ENCODE peak calls at places on chromosomes 3 and 15, in six cellular contexts. One of them, this sample, is unnamed.

GRCh38 chr3:113241292-113242033 is 30.1 kb downstream of the BOC start:
- DNase-seq in SK-N-SH: peak; percentile 36
- DNase-seq in HCT116: no peak
- DNase-seq in neural progenitor cell: peak; percentile 75
- DNase-seq in PC-3: no peak
- DNase-seq in MM.1S: no peak
- DNase-seq in this sample: peak; percentile 59

GRCh38 chr3:143811602-143812001 is 36.7 kb downstream of the SLC9A9 start:
- DNase-seq in SK-N-SH: no peak
- DNase-seq in HCT116: no peak
- DNase-seq in neural progenitor cell: no peak
- DNase-seq in PC-3: no peak
- DNase-seq in MM.1S: no peak
- DNase-seq in this sample: peak; percentile 52

GRCh38 chr3:27717200-27717852 is 4.8 kb downstream of the EOMES start:
- DNase-seq in SK-N-SH: no peak
- DNase-seq in HCT116: no peak
- DNase-seq in neural progenitor cell: no peak
- DNase-seq in PC-3: no peak
- DNase-seq in MM.1S: no peak
- DNase-seq in this sample: no peak

GRCh38 chr3:188832961-188833615 is 338.7 kb upstream of the TPRG1 start:
- DNase-seq in SK-N-SH: no peak
- DNase-seq in HCT116: no peak
- DNase-seq in neural progenitor cell: peak; percentile 11
- DNase-seq in PC-3: no peak
- DNase-seq in MM.1S: no peak
- DNase-seq in this sample: no peak

GRCh38 chr15:65426216-65426853 is 3.6 kb upstream of the IGDCC4 start:
- DNase-seq in SK-N-SH: no peak
- DNase-seq in HCT116: no peak
- DNase-seq in neural progenitor cell: no peak
- DNase-seq in PC-3: no peak
- DNase-seq in MM.1S: no peak
- DNase-seq in this sample: no peak

GRCh38 chr3:172846706-172847105 is 96.2 kb downstream of the ECT2 start:
- DNase-seq in SK-N-SH: no peak
- DNase-seq in HCT116: no peak
- DNase-seq in neural progenitor cell: no peak
- DNase-seq in PC-3: peak; percentile 43
- DNase-seq in MM.1S: no peak
- DNase-seq in this sample: peak; percentile 22

GRCh38 chr3:68876112-68876713 is 56.1 kb downstream of the TAFA4 start:
- DNase-seq in SK-N-SH: peak; percentile 33
- DNase-seq in HCT116: peak; percentile 45
- DNase-seq in neural progenitor cell: peak; percentile 67
- DNase-seq in PC-3: peak; percentile 66
- DNase-seq in MM.1S: peak; percentile 74
- DNase-seq in this sample: peak; percentile 74

GRCh38 chr15:78811825-78812183 is 540 bp upstream of the ADAMTS7 start:
- DNase-seq in SK-N-SH: no peak
- DNase-seq in HCT116: no peak
- DNase-seq in neural progenitor cell: no peak
- DNase-seq in PC-3: no peak
- DNase-seq in MM.1S: no peak
- DNase-seq in this sample: no peak

GRCh38 chr3:127857270-127857801 is 35.0 kb upstream of the MGLL start:
- DNase-seq in SK-N-SH: peak; percentile 42
- DNase-seq in HCT116: no peak
- DNase-seq in neural progenitor cell: no peak
- DNase-seq in PC-3: no peak
- DNase-seq in MM.1S: no peak
- DNase-seq in this sample: no peak

GRCh38 chr3:124965413-124965812 is 30.9 kb upstream of the MUC13 start:
- DNase-seq in SK-N-SH: no peak
- DNase-seq in HCT116: no peak
- DNase-seq in neural progenitor cell: no peak
- DNase-seq in PC-3: no peak
- DNase-seq in MM.1S: no peak
- DNase-seq in this sample: no peak

GRCh38 chr3:63872135-63872924 is 8.7 kb downstream of the ATXN7 start:
- DNase-seq in SK-N-SH: no peak
- DNase-seq in HCT116: peak; percentile 54
- DNase-seq in neural progenitor cell: no peak
- DNase-seq in PC-3: peak; percentile 74
- DNase-seq in MM.1S: no peak
- DNase-seq in this sample: peak; percentile 89

GRCh38 chr3:100400424-100400781 is 486 bp downstream of the TOMM70 start:
- DNase-seq in SK-N-SH: no peak
- DNase-seq in HCT116: no peak
- DNase-seq in neural progenitor cell: no peak
- DNase-seq in PC-3: peak; percentile 26
- DNase-seq in MM.1S: peak; percentile 30
- DNase-seq in this sample: peak; percentile 59

GRCh38 chr3:120349819-120350125 is 618 bp upstream of the LRRC58 start:
- DNase-seq in SK-N-SH: no peak
- DNase-seq in HCT116: no peak
- DNase-seq in neural progenitor cell: no peak
- DNase-seq in PC-3: no peak
- DNase-seq in MM.1S: no peak
- DNase-seq in this sample: no peak

GRCh38 chr3:50204804-50205718 is at the start of gene SLC38A3:
- DNase-seq in SK-N-SH: peak; percentile 97
- DNase-seq in HCT116: no peak
- DNase-seq in neural progenitor cell: peak; percentile 91
- DNase-seq in PC-3: no peak
- DNase-seq in MM.1S: no peak
- DNase-seq in this sample: peak; percentile 29

GRCh38 chr3:59749291-59749690 is 699.5 kb upstream of the CFAP20DC start:
- DNase-seq in SK-N-SH: no peak
- DNase-seq in HCT116: no peak
- DNase-seq in neural progenitor cell: no peak
- DNase-seq in PC-3: no peak
- DNase-seq in MM.1S: no peak
- DNase-seq in this sample: no peak

GRCh38 chr15:79863886-79864285 is 32.9 kb downstream of the MTHFS start:
- DNase-seq in SK-N-SH: no peak
- DNase-seq in HCT116: no peak
- DNase-seq in neural progenitor cell: no peak
- DNase-seq in PC-3: peak; percentile 76
- DNase-seq in MM.1S: no peak
- DNase-seq in this sample: peak; percentile 72

DNA sequence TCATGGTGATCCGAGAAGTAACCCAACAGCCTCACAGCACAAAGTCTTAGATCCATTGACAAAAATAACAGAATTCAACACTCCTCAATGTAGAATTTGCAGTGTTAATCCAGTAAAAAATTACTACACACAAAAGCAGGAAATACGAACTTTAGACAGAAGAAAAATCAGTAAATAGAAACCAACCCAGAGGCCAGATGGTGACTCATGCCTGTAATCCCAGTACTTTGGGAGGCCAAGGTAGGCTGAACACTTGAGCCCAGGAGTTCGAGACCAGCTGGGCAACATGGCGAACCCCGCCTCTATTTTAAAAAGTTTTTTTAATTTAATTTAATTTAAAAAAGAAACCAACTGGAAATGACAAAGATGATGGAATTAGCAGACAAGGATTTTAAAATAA is 36.1 kb downstream of the SELENOT start:
- DNase-seq in SK-N-SH: no peak
- DNase-seq in HCT116: no peak
- DNase-seq in neural progenitor cell: no peak
- DNase-seq in PC-3: peak; percentile 58
- DNase-seq in MM.1S: no peak
- DNase-seq in this sample: peak; percentile 21
- TF ChIP-seq EZH2phosphoT487 in SK-N-SH: no peak
- TF ChIP-seq EZH2phosphoT487 in HCT116: no peak
- TF ChIP-seq EZH2phosphoT487 in neural progenitor cell: no peak
- TF ChIP-seq EZH2phosphoT487 in PC-3: no peak
- TF ChIP-seq EZH2phosphoT487 in MM.1S: no peak
- TF ChIP-seq EZH2phosphoT487 in this sample: no peak

GRCh38 chr3:139230391-139230790 is 113.4 kb upstream of the MRPS22 start:
- DNase-seq in SK-N-SH: no peak
- DNase-seq in HCT116: no peak
- DNase-seq in neural progenitor cell: no peak
- DNase-seq in PC-3: no peak
- DNase-seq in MM.1S: no peak
- DNase-seq in this sample: no peak

GRCh38 chr3:139225551-139225950 is 118.3 kb upstream of the MRPS22 start:
- DNase-seq in SK-N-SH: no peak
- DNase-seq in HCT116: no peak
- DNase-seq in neural progenitor cell: no peak
- DNase-seq in PC-3: peak; percentile 35
- DNase-seq in MM.1S: no peak
- DNase-seq in this sample: peak; percentile 53

GRCh38 chr3:139226731-139227130 is 117.1 kb upstream of the MRPS22 start:
- DNase-seq in SK-N-SH: no peak
- DNase-seq in HCT116: no peak
- DNase-seq in neural progenitor cell: no peak
- DNase-seq in PC-3: no peak
- DNase-seq in MM.1S: no peak
- DNase-seq in this sample: no peak

GRCh38 chr3:139227827-139228226 is 116.0 kb upstream of the MRPS22 start:
- DNase-seq in SK-N-SH: no peak
- DNase-seq in HCT116: no peak
- DNase-seq in neural progenitor cell: no peak
- DNase-seq in PC-3: no peak
- DNase-seq in MM.1S: no peak
- DNase-seq in this sample: no peak

GRCh38 chr3:139227165-139227564 is 116.7 kb upstream of the MRPS22 start:
- DNase-seq in SK-N-SH: no peak
- DNase-seq in HCT116: no peak
- DNase-seq in neural progenitor cell: no peak
- DNase-seq in PC-3: no peak
- DNase-seq in MM.1S: no peak
- DNase-seq in this sample: no peak
- H3K36me3 ChIP-seq in SK-N-SH: no peaks in the 10 kb centered on the region
- H3K36me3 ChIP-seq in HCT116: no peaks in the 10 kb centered on the region
- H3K36me3 ChIP-seq in neural progenitor cell: no peaks in the 10 kb centered on the region
- H3K36me3 ChIP-seq in PC-3: no peaks in the 10 kb centered on the region
- H3K36me3 ChIP-seq in MM.1S: no peaks in the 10 kb centered on the region
- H3K36me3 ChIP-seq in this sample: no peaks in the 10 kb centered on the region

GRCh38 chr15:70761046-70761445 is 2.3 kb downstream of the UACA start:
- DNase-seq in SK-N-SH: no peak
- DNase-seq in HCT116: no peak
- DNase-seq in neural progenitor cell: no peak
- DNase-seq in PC-3: peak; percentile 15
- DNase-seq in MM.1S: no peak
- DNase-seq in this sample: no peak

GRCh38 chr15:70763120-70763949 is at the start of gene UACA:
- DNase-seq in SK-N-SH: peak; percentile 99
- DNase-seq in HCT116: peak; percentile 95
- DNase-seq in neural progenitor cell: peak; percentile 98
- DNase-seq in PC-3: peak; percentile 98
- DNase-seq in MM.1S: peak; percentile 90
- DNase-seq in this sample: peak; percentile 97

GRCh38 chr15:70761931-70762468 is 1.4 kb downstream of the UACA start:
- DNase-seq in SK-N-SH: no peak
- DNase-seq in HCT116: no peak
- DNase-seq in neural progenitor cell: no peak
- DNase-seq in PC-3: peak; percentile 8
- DNase-seq in MM.1S: no peak
- DNase-seq in this sample: peak; percentile 57

GRCh38 chr15:70763950-70764730 is 782 bp upstream of the UACA start:
- DNase-seq in SK-N-SH: no peak
- DNase-seq in HCT116: no peak
- DNase-seq in neural progenitor cell: peak; percentile 24
- DNase-seq in PC-3: no peak
- DNase-seq in MM.1S: no peak
- DNase-seq in this sample: no peak

DNA sequence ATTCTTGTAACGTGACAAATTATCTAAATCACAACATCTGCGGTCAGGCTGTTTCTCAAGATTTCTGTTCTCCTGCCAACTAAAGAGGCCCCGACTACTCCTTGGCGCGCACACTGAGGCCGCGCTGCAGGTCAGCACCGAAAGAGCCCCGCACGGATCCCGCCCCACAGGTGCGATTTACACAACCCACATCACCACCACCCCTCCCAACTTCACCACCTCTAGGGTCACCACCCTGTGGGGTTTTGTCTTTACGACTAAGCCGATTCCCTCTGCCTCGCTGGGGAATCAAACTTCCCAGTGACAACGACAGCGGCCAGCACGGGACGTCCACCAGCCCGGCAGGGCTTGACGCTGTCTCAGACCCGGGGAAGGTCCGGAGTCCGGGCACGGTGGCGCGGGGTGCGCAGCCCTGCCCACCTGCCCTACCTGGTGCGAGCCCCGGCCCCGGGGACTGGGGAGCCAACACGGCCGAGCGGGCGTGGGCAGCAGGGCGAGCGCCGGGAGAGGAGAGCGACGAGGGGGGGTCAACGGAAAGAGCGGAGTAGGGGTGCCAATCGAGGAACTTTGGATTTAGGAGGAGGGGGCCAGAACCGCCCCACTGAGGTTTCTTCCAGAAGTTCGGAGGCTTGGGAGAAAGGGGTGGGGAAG is 764 bp downstream of the UACA start:
- DNase-seq in SK-N-SH: peak; percentile 71
- DNase-seq in HCT116: peak; percentile 8
- DNase-seq in neural progenitor cell: peak; percentile 78
- DNase-seq in PC-3: peak; percentile 62
- DNase-seq in MM.1S: peak; percentile 48
- DNase-seq in this sample: peak; percentile 87
- H3K9ac ChIP-seq in SK-N-SH: peak overlapping the region; percentile 94
- H3K9ac ChIP-seq in HCT116: peak overlapping the region; percentile 91
- H3K9ac ChIP-seq in neural progenitor cell: peak overlapping the region; percentile 54
- H3K9ac ChIP-seq in PC-3: peak overlapping the region; percentile 92
- H3K9ac ChIP-seq in MM.1S: peak overlapping the region; percentile 63
- H3K9ac ChIP-seq in this sample: peak overlapping the region; percentile 86

GRCh38 chr3:42366550-42366949 is 43.9 kb downstream of the LYZL4 start:
- DNase-seq in SK-N-SH: no peak
- DNase-seq in HCT116: no peak
- DNase-seq in neural progenitor cell: peak; percentile 25
- DNase-seq in PC-3: no peak
- DNase-seq in MM.1S: no peak
- DNase-seq in this sample: no peak

GRCh38 chr3:42369832-42370231 is 40.6 kb downstream of the LYZL4 start:
- DNase-seq in SK-N-SH: no peak
- DNase-seq in HCT116: no peak
- DNase-seq in neural progenitor cell: no peak
- DNase-seq in PC-3: no peak
- DNase-seq in MM.1S: no peak
- DNase-seq in this sample: no peak

GRCh38 chr3:42371776-42372175 is 38.6 kb downstream of the LYZL4 start:
- DNase-seq in SK-N-SH: no peak
- DNase-seq in HCT116: no peak
- DNase-seq in neural progenitor cell: no peak
- DNase-seq in PC-3: no peak
- DNase-seq in MM.1S: no peak
- DNase-seq in this sample: no peak

GRCh38 chr3:42367903-42368302 is 42.5 kb downstream of the LYZL4 start:
- DNase-seq in SK-N-SH: no peak
- DNase-seq in HCT116: no peak
- DNase-seq in neural progenitor cell: no peak
- DNase-seq in PC-3: no peak
- DNase-seq in MM.1S: no peak
- DNase-seq in this sample: no peak

DNA sequence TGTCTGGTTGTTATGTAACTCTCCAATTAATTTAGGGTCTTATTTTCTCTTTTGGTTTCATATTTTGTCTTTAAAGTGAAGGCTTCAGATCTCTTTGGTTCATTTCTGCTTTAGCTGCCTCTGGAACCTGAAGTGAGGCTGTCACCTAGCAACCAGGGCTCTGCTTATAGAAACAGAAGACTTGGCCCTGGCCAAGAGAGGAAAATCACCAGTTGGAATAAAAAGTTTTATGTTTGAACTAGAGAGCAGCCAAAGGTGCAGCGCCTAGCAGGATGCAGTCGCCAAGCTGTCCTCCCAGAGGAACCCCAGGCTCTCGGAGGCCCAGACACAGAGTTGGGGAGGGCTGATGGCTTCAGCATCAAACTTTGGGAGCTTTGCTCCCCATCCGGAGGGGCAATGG is 41.1 kb downstream of the LYZL4 start:
- DNase-seq in SK-N-SH: no peak
- DNase-seq in HCT116: no peak
- DNase-seq in neural progenitor cell: peak; percentile 33
- DNase-seq in PC-3: no peak
- DNase-seq in MM.1S: no peak
- DNase-seq in this sample: peak; percentile 6
- TF ChIP-seq EZH2phosphoT487 in SK-N-SH: no peak
- TF ChIP-seq EZH2phosphoT487 in HCT116: no peak
- TF ChIP-seq EZH2phosphoT487 in neural progenitor cell: no peak
- TF ChIP-seq EZH2phosphoT487 in PC-3: no peak
- TF ChIP-seq EZH2phosphoT487 in MM.1S: no peak
- TF ChIP-seq EZH2phosphoT487 in this sample: no peak